ENCODE peak calls at places on chromosomes 4 and X, in nine cellular contexts. M is lower leg skin; F is germinal center; R is HFFc6; E is activated CD4-positive, CD25-positive, alpha-beta regulatory T cell treated with anti-CD3 and anti-CD28 coated beads, Interleukin-2, amount 50 U/mL, for 72 hours; G is ACHN; S is stimulated activated CD4-positive, alpha-beta T cell treated with anti-CD3 and anti-CD28 coated beads, Interleukin-12 subunit alpha, Interleukin-12 subunit beta, amount 100 ng/mL, for 24 hours; Y is NCI-H748 treated with DMSO at 0.1 percent for 48 hours; X is HTR-8/SVneo. V is an unnamed sample.

GRCh38 chrX:121832446-121832845 is 785.0 kb downstream of the GLUD2 start:
- DNase-seq in X (no peak), F (no peak), Y (no peak), R (no peak), G (no peak), S (no peak), M (no peak), E (no peak), V (no peak)

GRCh38 chr4:137394000-137394399 is 138.3 kb downstream of the PCDH18 start:
- DNase-seq in X (no peak), E (no peak), R (no peak), M (no peak), Y (peak), F (no peak), G (no peak), S (no peak), V (no peak)

GRCh38 chr4:18050448-18050847 is 28.9 kb upstream of the LCORL start:
- DNase-seq in F (no peak), E (no peak), R (no peak), Y (no peak), M (no peak), S (no peak), X (no peak), G (no peak), V (no peak)

GRCh38 chr4:58561170-58561569 is 1451.0 kb upstream of the IGFBP7 start:
- DNase-seq in Y (no peak), G (no peak), F (no peak), X (no peak), S (no peak), R (no peak), M (no peak), E (no peak), V (no peak)

GRCh38 chr4:81648576-81649272 is 177.0 kb upstream of the RASGEF1B start:
- DNase-seq in R (no peak), Y (no peak), E (no peak), X (no peak), M (no peak), S (peak), F (peak), G (peak), V (no peak)

GRCh38 chr4:177177446-177178160 is 132.1 kb upstream of the NEIL3 start:
- DNase-seq in X (no peak), G (peak), E (no peak), Y (no peak), F (no peak), S (no peak), R (peak), M (no peak), V (no peak)

GRCh38 chr4:155559915-155560314 is 106.7 kb upstream of the GUCY1A1 start:
- DNase-seq in M (no peak), Y (no peak), S (no peak), X (no peak), F (no peak), E (no peak), G (no peak), R (no peak), V (no peak)

GRCh38 chrX:17519349-17519748 is 144.3 kb downstream of the NHS start:
- DNase-seq in R (no peak), M (peak), X (no peak), G (no peak), F (no peak), E (no peak), Y (no peak), S (no peak), V (no peak)

GRCh38 chrX:46959985-46960700 is 47.9 kb downstream of the JADE3 start:
- DNase-seq in E (no peak), G (no peak), R (no peak), M (no peak), X (no peak), Y (no peak), F (no peak), S (no peak), V (no peak)

GRCh38 chrX:116232833-116233232 is 62.3 kb downstream of the AGTR2 start:
- DNase-seq in S (no peak), Y (no peak), F (no peak), G (no peak), R (no peak), E (no peak), X (peak), M (no peak), V (no peak)

GRCh38 chr4:92368648-92369047 is 64.9 kb downstream of the GRID2 start:
- DNase-seq in R (no peak), E (no peak), F (no peak), S (no peak), Y (no peak), M (no peak), X (no peak), G (no peak), V (no peak)

GRCh38 chr4:32423267-32423666 is 1703.1 kb downstream of the PCDH7 start:
- DNase-seq in F (no peak), S (no peak), G (no peak), Y (no peak), X (no peak), M (peak), E (no peak), R (no peak), V (no peak)

GRCh38 chr4:146155152-146155724 is 20.3 kb upstream of the LSM6 start:
- DNase-seq in G (no peak), R (no peak), E (no peak), S (no peak), M (no peak), X (no peak), Y (no peak), F (no peak), V (no peak)

GRCh38 chr4:150501983-150502382 is 80.0 kb upstream of the MAB21L2 start:
- DNase-seq in R (peak), S (no peak), X (no peak), G (no peak), Y (no peak), F (no peak), M (no peak), E (no peak), V (no peak)

GRCh38 chr4:75698162-75698962 is 25.2 kb upstream of the G3BP2 start:
- DNase-seq in M (peak), G (no peak), F (peak), R (no peak), X (no peak), E (no peak), Y (no peak), S (no peak), V (no peak)

GRCh38 chrX:85024044-85024443 is 20.4 kb downstream of the APOOL start:
- DNase-seq in F (no peak), Y (no peak), E (no peak), S (no peak), G (no peak), R (no peak), M (no peak), X (no peak), V (no peak)

GRCh38 chr4:4502694-4503311 is 39.0 kb downstream of the STX18 start:
- DNase-seq in G (no peak), X (no peak), M (no peak), F (no peak), E (no peak), R (no peak), Y (no peak), S (no peak), V (no peak)

GRCh38 chr4:1130318-1131186 is 17.2 kb upstream of the RNF212 start:
- DNase-seq in E (peak), F (peak), M (peak), Y (no peak), X (peak), G (peak), S (peak), R (peak), V (peak)

GRCh38 chr4:127632420-127633403 is at the start of gene INTU:
- DNase-seq in X (peak), M (peak), Y (peak), F (peak), S (no peak), R (peak), E (no peak), G (peak), V (peak)

GRCh38 chr4:150268444-150268843 is 190.2 kb downstream of the DCLK2 start:
- DNase-seq in R (no peak), M (no peak), S (no peak), X (no peak), F (no peak), Y (no peak), E (no peak), G (no peak), V (no peak)

GRCh38 chr4:19971829-19972228 is 279.9 kb upstream of the SLIT2 start:
- DNase-seq in X (no peak), G (peak), M (no peak), S (no peak), F (no peak), Y (no peak), E (no peak), R (peak), V (no peak)

GRCh38 chrX:48761674-48762471 is at the start of gene GLOD5:
- DNase-seq in S (no peak), M (no peak), X (peak), F (no peak), E (no peak), R (no peak), G (peak), Y (peak), V (no peak)

GRCh38 chrX:103831342-103831802 is 685 bp downstream of the RAB9B start:
- DNase-seq in M (no peak), X (no peak), G (no peak), F (peak), S (no peak), R (peak), E (no peak), Y (no peak), V (no peak)

GRCh38 chr4:32569844-32570243 is 1849.7 kb downstream of the PCDH7 start:
- DNase-seq in Y (no peak), R (no peak), F (no peak), M (no peak), E (no peak), G (no peak), S (no peak), X (no peak), V (no peak)

GRCh38 chr4:121936101-121936500 is 15.8 kb downstream of the TRPC3 start:
- DNase-seq in G (no peak), M (no peak), X (no peak), S (no peak), R (no peak), Y (no peak), F (no peak), E (no peak), V (no peak)

GRCh38 chr4:68927165-68927564 is 24.4 kb downstream of the UGT2A3 start:
- DNase-seq in F (no peak), M (no peak), S (no peak), G (no peak), R (no peak), Y (no peak), X (no peak), E (no peak), V (no peak)

GRCh38 chr4:93747220-93747619 is 81.3 kb upstream of the ATOH1 start:
- DNase-seq in M (no peak), Y (no peak), R (no peak), X (no peak), E (no peak), F (no peak), S (no peak), G (no peak), V (no peak)

GRCh38 chrX:6149231-6149870 is 79.3 kb downstream of the NLGN4X start:
- DNase-seq in E (no peak), F (no peak), M (no peak), S (no peak), R (no peak), Y (peak), X (no peak), G (no peak), V (no peak)

GRCh38 chrX:71095555-71095970 is at the start of gene FOXO4:
- DNase-seq in M (peak), G (peak), Y (peak), R (peak), X (peak), S (peak), E (peak), F (peak), V (peak)

GRCh38 chr4:3634281-3635089 is 102.3 kb upstream of the LRPAP1 start:
- DNase-seq in Y (no peak), X (no peak), R (no peak), S (no peak), E (no peak), G (no peak), M (no peak), F (no peak), V (no peak)

GRCh38 chr4:38177035-38177791 is 217.0 kb downstream of the PTTG2 start:
- DNase-seq in S (peak), R (no peak), G (no peak), F (no peak), Y (no peak), X (no peak), M (no peak), E (peak), V (no peak)

GRCh38 chr4:122661176-122661575 is 40.3 kb upstream of the IL21 start:
- DNase-seq in G (no peak), S (no peak), R (peak), M (no peak), F (no peak), E (no peak), X (no peak), Y (no peak), V (no peak)

GRCh38 chr4:153759407-153760226 is at the start of gene RNF175:
- DNase-seq in F (no peak), G (peak), M (no peak), R (no peak), S (no peak), X (no peak), Y (no peak), E (no peak), V (no peak)

GRCh38 chrX:30302957-30303356 is 6.2 kb downstream of the NR0B1 start:
- DNase-seq in X (no peak), F (no peak), M (no peak), R (peak), E (no peak), Y (no peak), S (no peak), G (no peak), V (no peak)

GRCh38 chr4:7985891-7986441 is 46.3 kb upstream of the AFAP1 start:
- DNase-seq in S (no peak), G (no peak), F (no peak), M (no peak), X (no peak), R (no peak), Y (no peak), E (no peak), V (no peak)